ENCODE peak calls at places on chromosomes 13 and 19, in six cellular contexts. V, K, N, J, T and L are unnamed samples. For H3K36me3, the result is how much of the 10 kb centered on the place peaks cover.

GRCh38 chr13:31200636-31200970 is 828 bp downstream of the B3GLCT start:
- DNase-seq in V (no peak), K (no peak), N (peak), J (no peak), T (peak), L (no peak)

GRCh38 chr13:66567899-66568612 is 662.1 kb downstream of the PCDH9 start:
- DNase-seq in V (no peak), K (no peak), N (no peak), J (no peak), T (no peak), L (no peak)

GRCh38 chr13:31054632-31055031 is 107.1 kb downstream of the HSPH1 start:
- DNase-seq in V (no peak), K (no peak), N (no peak), J (no peak), T (no peak), L (no peak)

GRCh38 chr13:87124785-87125074 is 546.4 kb upstream of the SLITRK5 start:
- DNase-seq in V (no peak), K (no peak), N (no peak), J (no peak), T (no peak), L (no peak)

GRCh38 chr19:34343751-34344150 is 21.2 kb upstream of the GPI start:
- DNase-seq in V (no peak), K (no peak), N (no peak), J (no peak), T (no peak), L (no peak)

GRCh38 chr19:8451885-8452284 is 7.1 kb downstream of the HNRNPM start:
- DNase-seq in V (peak), K (no peak), N (no peak), J (no peak), T (no peak), L (no peak)

GRCh38 chr13:77990973-77991372 is 72.3 kb upstream of the EDNRB start:
- DNase-seq in V (no peak), K (no peak), N (no peak), J (no peak), T (no peak), L (no peak)

GRCh38 chr19:34549833-34550232 is 68.3 kb downstream of the WTIP start:
- DNase-seq in V (no peak), K (no peak), N (no peak), J (no peak), T (no peak), L (no peak)

GRCh38 chr13:96218475-96218874 is 128.6 kb downstream of the HS6ST3 start:
- DNase-seq in V (no peak), K (no peak), N (no peak), J (no peak), T (no peak), L (no peak)

GRCh38 chr19:31349160-31349881 is at the start of gene TSHZ3:
- DNase-seq in V (peak), K (no peak), N (peak), J (peak), T (peak), L (no peak)

GRCh38 chr13:50531917-50532899 is 311.3 kb downstream of the DLEU7 start:
- DNase-seq in V (no peak), K (no peak), N (no peak), J (no peak), T (no peak), L (no peak)

GRCh38 chr19:1097810-1098176 is 2.6 kb upstream of the POLR2E start:
- DNase-seq in V (no peak), K (no peak), N (no peak), J (no peak), T (no peak), L (no peak)

DNA sequence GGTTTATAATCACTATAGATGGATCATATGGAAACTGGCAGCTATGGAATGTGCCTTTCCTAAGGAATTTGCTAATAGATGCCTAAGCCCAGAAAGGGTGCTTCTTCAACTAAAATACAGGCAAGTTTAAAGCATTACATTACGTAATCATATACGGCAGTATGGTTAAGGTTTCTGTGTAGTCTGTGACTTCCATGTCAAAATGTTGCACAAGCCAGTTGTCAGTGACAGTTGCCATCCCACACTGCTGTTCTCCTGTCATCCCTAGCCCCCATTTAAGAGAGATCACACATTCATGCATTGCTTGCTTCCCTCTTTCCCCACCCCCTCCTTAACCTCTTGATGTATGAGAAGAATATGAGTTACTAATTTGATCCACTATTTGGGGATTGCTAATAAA is 47.3 kb downstream of the BRCA2 start:
- DNase-seq in V (no peak), K (no peak), N (no peak), J (no peak), T (no peak), L (no peak)
- H3K4me3 ChIP-seq in V (no peak), K (no peak), N (no peak), J (no peak), T (no peak), L (no peak)

DNA sequence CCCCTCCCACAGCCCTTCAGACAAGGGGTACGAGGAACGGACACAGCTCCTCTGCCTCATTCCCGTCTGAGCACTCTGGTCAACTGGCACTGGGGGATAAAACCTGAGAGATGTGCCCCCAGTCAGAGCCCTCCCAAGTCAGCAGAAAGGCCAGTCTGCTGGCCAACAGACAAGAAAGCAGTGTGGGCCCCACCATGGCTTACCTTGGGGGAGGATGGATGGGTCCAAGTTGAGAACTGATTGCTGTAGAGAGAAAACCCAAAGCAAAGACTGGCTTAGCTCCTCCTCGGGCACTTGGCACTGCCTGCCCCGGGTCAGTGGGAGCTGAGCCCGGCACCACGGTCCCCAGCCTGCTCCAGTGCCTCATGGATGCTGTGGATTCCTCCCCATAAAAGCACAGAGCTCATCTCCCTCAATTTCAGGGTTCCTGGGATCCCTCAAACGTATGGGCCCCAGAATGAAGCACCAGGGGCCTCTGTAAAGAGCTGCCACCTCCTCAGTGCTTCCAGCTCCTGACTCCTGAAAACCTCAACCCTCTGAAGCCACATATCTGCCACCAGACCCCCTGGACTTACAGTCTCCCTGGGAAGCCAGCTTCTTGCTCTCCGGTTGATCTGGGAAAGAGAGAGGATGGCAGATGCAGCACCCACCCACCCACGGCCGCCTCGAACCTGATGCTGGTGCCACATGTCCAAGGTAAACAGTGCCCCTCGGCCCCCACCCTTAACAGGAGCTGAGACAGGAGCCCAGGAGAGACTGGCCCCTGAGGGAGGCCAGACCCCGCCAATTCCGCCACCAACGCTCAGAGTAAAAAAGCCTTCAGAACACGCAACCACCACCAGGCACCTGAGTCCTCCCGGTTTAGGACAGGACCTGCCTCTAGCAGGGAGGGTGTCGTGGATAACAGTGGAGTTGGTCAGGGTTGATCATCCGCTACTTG is 3.3 kb downstream of the KHSRP start:
- DNase-seq in V (no peak), K (no peak), N (no peak), J (no peak), T (no peak), L (no peak)
- H3K36me3 ChIP-seq in V (under half), K (half or more), N (under half), J (half or more), T (half or more), L (half or more)

GRCh38 chr19:42131149-42132029 is 857 bp downstream of the POU2F2 start:
- DNase-seq in V (no peak), K (no peak), N (no peak), J (no peak), T (no peak), L (no peak)
- H3K4me3 ChIP-seq in V (no peak), K (no peak), N (peak), J (peak), T (peak), L (no peak)

GRCh38 chr19:42291437-42291815 is 10.5 kb upstream of the PRR19 start:
- DNase-seq in V (no peak), K (no peak), N (no peak), J (no peak), T (peak), L (no peak)
- H3K36me3 ChIP-seq in V (under half), K (half or more), N (under half), J (half or more), T (half or more), L (under half)

DNA sequence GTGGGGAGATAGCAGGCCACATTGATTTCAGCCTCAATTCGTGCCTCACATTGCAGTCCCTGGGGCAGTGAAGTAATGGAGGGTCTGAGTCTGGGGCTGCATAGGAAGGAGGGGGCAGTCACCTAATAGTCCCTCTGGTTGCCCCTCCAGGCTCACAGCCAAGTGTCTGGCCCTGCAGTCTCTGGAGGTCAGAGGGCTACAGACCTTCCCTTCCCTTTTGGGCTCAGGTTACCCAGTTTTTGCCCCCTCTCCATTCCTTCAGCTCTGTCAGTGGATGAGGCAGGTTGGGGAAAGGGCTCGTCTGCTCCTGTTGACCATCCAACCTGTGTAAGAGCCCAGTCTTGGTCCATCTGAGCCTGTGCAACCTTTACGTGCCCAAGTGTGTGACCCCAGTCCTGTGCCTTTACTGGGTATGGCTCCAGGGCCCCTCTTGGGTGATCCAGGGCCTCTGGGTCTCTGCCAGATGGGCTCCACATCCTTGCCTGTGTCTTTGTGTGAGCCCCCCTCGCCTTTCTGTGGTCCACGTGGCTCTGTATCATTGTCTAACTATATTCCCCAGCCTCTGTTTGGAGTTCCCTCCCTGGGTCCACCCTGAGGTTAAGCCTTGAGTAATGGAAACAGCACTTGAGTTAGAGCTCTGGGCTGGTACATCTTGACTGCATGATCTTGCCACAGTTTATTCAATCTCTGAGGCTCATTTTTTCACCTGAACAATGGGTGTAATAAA is 13.1 kb downstream of the CIC start:
- DNase-seq in V (no peak), K (no peak), N (peak), J (no peak), T (no peak), L (no peak)
- H3K4me3 ChIP-seq in V (no peak), K (peak), N (no peak), J (peak), T (peak), L (no peak)

DNA sequence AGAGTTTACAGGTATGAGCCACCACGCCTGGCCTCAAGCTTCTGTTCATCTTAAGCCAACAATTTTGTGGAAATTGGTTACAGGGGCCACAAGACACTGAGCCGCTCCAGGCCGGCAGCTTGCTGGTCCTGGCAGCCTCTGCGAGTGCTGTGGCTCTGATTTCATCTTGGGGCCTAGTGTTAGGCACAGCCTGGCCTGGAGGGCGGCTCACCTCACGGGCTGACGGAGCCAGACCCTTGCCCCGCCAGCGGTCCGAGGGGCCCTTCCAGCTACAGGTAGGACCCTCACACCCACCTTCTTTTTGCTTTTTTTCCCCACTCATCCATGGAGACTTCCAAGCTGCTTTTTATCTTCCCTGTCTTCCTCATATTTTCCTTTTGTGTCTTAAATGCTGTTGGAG is 8.6 kb downstream of the ZNF544 start:
- DNase-seq in V (no peak), K (no peak), N (no peak), J (no peak), T (no peak), L (no peak)
- H3K36me3 ChIP-seq in V (under half), K (half or more), N (under half), J (half or more), T (half or more), L (under half)

GRCh38 chr19:19111967-19112580 is 26.2 kb downstream of the TMEM161A start:
- DNase-seq in V (no peak), K (no peak), N (no peak), J (no peak), T (no peak), L (no peak)

GRCh38 chr19:19111138-19111835 is 27.0 kb downstream of the TMEM161A start:
- DNase-seq in V (no peak), K (no peak), N (no peak), J (no peak), T (no peak), L (no peak)

GRCh38 chr19:19113040-19113541 is 25.2 kb downstream of the TMEM161A start:
- DNase-seq in V (no peak), K (no peak), N (peak), J (no peak), T (no peak), L (no peak)

GRCh38 chr19:19109601-19110000 is 28.7 kb downstream of the TMEM161A start:
- DNase-seq in V (no peak), K (no peak), N (no peak), J (no peak), T (no peak), L (no peak)

GRCh38 chr19:19110410-19111137 is 27.7 kb downstream of the TMEM161A start:
- DNase-seq in V (no peak), K (no peak), N (no peak), J (peak), T (no peak), L (no peak)
- H3K4me3 ChIP-seq in V (no peak), K (no peak), N (no peak), J (no peak), T (peak), L (no peak)

DNA sequence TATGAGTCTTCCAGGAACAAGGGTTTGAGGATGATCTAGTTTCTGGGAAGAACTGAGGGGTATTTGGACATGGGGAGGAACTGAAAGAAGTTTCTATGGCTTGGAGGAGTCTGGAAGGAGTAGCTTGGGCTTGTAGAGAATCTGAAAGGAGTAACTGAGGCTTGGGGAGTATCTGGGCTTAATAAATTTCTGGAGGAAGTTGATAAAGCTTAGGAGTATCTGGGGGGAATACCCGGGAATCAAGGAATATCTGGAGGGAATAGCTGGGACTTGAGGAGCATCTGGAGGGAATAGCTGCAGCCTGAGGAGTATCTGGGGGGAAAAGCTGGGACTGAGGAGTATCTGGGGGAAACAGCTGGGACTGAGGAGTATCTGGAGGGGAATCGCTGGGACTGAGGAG is 16.0 kb downstream of the FSD1 start:
- DNase-seq in V (no peak), K (no peak), N (no peak), J (no peak), T (no peak), L (no peak)
- H3K36me3 ChIP-seq in V (under half), K (under half), N (under half), J (under half), T (under half), L (under half)

GRCh38 chr19:35860818-35861639 is 4.3 kb downstream of the KIRREL2 start:
- DNase-seq in V (no peak), K (peak), N (peak), J (no peak), T (peak), L (peak)
- H3K4me3 ChIP-seq in V (no peak), K (peak), N (peak), J (no peak), T (peak), L (peak)